ENCODE peak calls at places on chromosomes 3 and 15, in seven cellular contexts. G, M, R, Y, K, N and Z are unnamed samples.

GRCh38 chr3:183264249-183264648 is 11.2 kb downstream of the B3GNT5 start:
- DNase-seq in G (no peak), M (no peak), R (no peak), Y (no peak), K (no peak), N (no peak), Z (no peak)

GRCh38 chr3:10644189-10644588 is 138.8 kb upstream of the ATP2B2 start:
- DNase-seq in G (no peak), M (no peak), R (no peak), Y (no peak), K (no peak), N (no peak), Z (no peak)

GRCh38 chr15:44738340-44738984 is 2.1 kb downstream of the TRIM69 start:
- DNase-seq in G (no peak), M (no peak), R (peak), Y (peak), K (peak), N (no peak), Z (no peak)

GRCh38 chr3:39548282-39548681 is 80.8 kb downstream of the MOBP start:
- DNase-seq in G (no peak), M (no peak), R (no peak), Y (no peak), K (no peak), N (no peak), Z (no peak)

GRCh38 chr3:111299070-111299672 is 227.6 kb downstream of the NECTIN3 start:
- DNase-seq in G (no peak), M (no peak), R (no peak), Y (no peak), K (no peak), N (no peak), Z (no peak)

GRCh38 chr3:39752019-39752637 is 57.3 kb upstream of the MYRIP start:
- DNase-seq in G (no peak), M (no peak), R (no peak), Y (no peak), K (no peak), N (no peak), Z (no peak)

GRCh38 chr3:195048059-195048905 is 222.7 kb downstream of the XXYLT1 start:
- DNase-seq in G (peak), M (no peak), R (no peak), Y (no peak), K (no peak), N (no peak), Z (no peak)

GRCh38 chr3:5136619-5137429 is 14.7 kb downstream of the ARL8B start:
- DNase-seq in G (no peak), M (no peak), R (peak), Y (no peak), K (peak), N (no peak), Z (no peak)

GRCh38 chr3:113231391-113231790 is 20.0 kb downstream of the BOC start:
- DNase-seq in G (no peak), M (no peak), R (no peak), Y (no peak), K (no peak), N (no peak), Z (no peak)

GRCh38 chr3:8732413-8732812 is 1.2 kb upstream of the CAV3 start:
- DNase-seq in G (no peak), M (no peak), R (no peak), Y (no peak), K (no peak), N (no peak), Z (no peak)

GRCh38 chr3:190131329-190131728 is 10.6 kb upstream of the P3H2 start:
- DNase-seq in G (no peak), M (no peak), R (no peak), Y (peak), K (no peak), N (peak), Z (no peak)

GRCh38 chr15:60526127-60526616 is 47.2 kb upstream of the ICE2 start:
- DNase-seq in G (peak), M (no peak), R (peak), Y (no peak), K (peak), N (peak), Z (no peak)
- TF ChIP-seq POLR2AphosphoS5 in G (no peak), M (no peak), R (no peak), Y (no peak), K (no peak), N (no peak), Z (no peak)

GRCh38 chr3:153052096-153052460 is 109.9 kb upstream of the RAP2B start:
- DNase-seq in G (peak), M (peak), R (peak), Y (peak), K (no peak), N (peak), Z (peak)
- TF ChIP-seq POLR2AphosphoS5 in G (peak), M (no peak), R (no peak), Y (peak), K (peak), N (peak), Z (peak)

DNA sequence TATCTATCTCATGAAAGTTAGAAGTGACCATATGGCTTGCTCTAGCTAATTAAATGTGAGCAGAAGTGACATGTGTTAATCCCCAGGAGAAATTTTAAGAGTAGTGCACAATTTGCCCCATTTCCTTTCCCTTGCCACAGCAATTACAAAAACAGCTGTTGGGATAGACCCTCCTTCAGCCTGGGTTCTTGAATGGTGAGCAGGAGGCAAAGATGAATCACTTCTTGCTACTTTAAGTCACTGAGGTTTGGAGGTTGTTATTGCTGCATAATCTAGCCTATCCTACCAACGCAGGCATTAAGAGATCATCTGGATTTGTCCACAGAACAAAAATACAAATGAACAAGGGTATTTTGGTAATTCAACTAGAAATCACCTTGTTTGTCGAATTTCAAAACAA is 51.7 kb upstream of the CAPN7 start:
- DNase-seq in G (no peak), M (no peak), R (no peak), Y (no peak), K (no peak), N (no peak), Z (no peak)
- TF ChIP-seq POLR2AphosphoS5 in G (no peak), M (no peak), R (no peak), Y (no peak), K (no peak), N (no peak), Z (no peak)

GRCh38 chr3:150152567-150152966 is 181.9 kb upstream of the PFN2 start:
- DNase-seq in G (no peak), M (no peak), R (no peak), Y (no peak), K (no peak), N (no peak), Z (no peak)

GRCh38 chr3:150147776-150148175 is 177.1 kb upstream of the PFN2 start:
- DNase-seq in G (no peak), M (no peak), R (no peak), Y (no peak), K (no peak), N (no peak), Z (no peak)

GRCh38 chr3:150146891-150147761 is 176.4 kb upstream of the PFN2 start:
- DNase-seq in G (peak), M (no peak), R (no peak), Y (no peak), K (no peak), N (no peak), Z (peak)

GRCh38 chr3:150150633-150151032 is 179.9 kb upstream of the PFN2 start:
- DNase-seq in G (no peak), M (no peak), R (no peak), Y (no peak), K (no peak), N (no peak), Z (no peak)

GRCh38 chr3:150149651-150150051 is 179.0 kb upstream of the PFN2 start:
- DNase-seq in G (no peak), M (no peak), R (no peak), Y (no peak), K (no peak), N (no peak), Z (no peak)
- TF ChIP-seq POLR2AphosphoS5 in G (peak), M (no peak), R (no peak), Y (no peak), K (no peak), N (peak), Z (no peak)

DNA sequence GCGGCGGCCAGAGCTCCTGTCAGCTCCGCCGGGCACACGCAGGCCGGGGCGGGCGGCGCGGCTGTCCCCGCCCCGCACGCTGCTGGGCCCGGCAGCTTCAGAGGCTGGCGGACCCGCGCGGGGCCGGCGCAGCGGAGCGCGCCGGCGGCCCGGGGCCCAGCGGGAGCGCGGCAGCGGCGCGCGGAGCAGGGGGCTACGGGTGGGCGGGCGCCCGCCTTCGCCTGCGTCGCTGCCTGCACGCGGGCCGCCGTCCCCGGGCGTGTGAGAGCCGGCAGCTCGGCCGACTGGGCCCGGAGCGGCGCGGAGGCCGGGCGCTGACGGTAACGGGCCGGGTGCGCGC is 476 bp upstream of the MAN2A2 start:
- DNase-seq in G (no peak), M (no peak), R (no peak), Y (no peak), K (no peak), N (no peak), Z (no peak)
- TF ChIP-seq POLR2AphosphoS5 in G (no peak), M (no peak), R (no peak), Y (no peak), K (no peak), N (no peak), Z (no peak)

DNA sequence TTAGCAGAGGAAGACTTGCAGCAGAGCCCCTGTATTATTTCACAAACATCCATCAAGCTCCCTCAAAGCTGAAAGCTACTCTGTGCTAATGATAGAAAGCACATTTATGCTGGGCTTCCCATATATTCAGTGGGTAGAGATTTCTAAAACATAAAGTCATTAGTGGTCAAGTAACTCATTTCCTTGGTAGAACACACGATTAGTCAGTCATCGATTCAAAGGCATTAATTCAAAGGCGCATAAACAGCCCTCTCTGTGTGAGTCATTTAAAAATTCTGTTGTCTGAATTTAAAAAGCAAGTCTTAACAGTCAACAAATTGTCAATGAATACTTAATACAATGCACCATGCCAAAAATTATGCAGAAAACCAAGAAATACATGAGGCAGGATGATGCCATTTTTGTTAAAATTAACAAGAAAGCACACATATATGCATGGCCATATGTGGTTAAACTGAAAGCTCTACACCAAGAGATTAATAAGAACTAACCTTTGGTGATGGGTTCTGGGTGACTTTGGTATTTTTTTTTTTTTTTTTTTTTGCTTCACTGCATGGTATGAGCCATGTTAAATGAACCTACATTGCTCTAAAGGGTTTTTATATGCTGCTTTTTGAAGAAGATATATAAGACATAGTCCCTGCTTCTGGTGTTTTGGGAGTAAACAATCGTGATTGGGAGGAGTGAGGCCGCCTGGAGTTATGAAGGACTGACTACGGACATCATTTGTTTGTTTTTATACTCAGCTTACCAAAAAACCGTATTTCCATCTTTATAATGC is 61.7 kb downstream of the LDHAL6B start:
- DNase-seq in G (no peak), M (no peak), R (no peak), Y (no peak), K (no peak), N (no peak), Z (no peak)
- TF ChIP-seq POLR2AphosphoS5 in G (no peak), M (no peak), R (no peak), Y (no peak), K (no peak), N (no peak), Z (no peak)